ENCODE peak calls at places on chromosome 1, in five cellular contexts. B is PC-3, K is NCI-H1105, V is posterior cingulate gyrus, X is stomach. M is an unnamed sample.

GRCh38 chr1:63082754-63083153 is 239.6 kb upstream of the FOXD3 start:
- DNase-seq in B (no peak), K (no peak), V (no peak), X (no peak), M (no peak)

GRCh38 chr1:51535006-51535592 is 16.0 kb upstream of the EPS15 start:
- DNase-seq in B (peak; percentile 81), K (peak; percentile 1), V (peak; percentile 68), X (peak; percentile 31), M (peak; percentile 76)

GRCh38 chr1:48202030-48202752 is 20.3 kb upstream of the SLC5A9 start:
- DNase-seq in B (peak; percentile 72), K (peak; percentile 51), V (peak; percentile 79), X (peak; percentile 74), M (peak; percentile 90)

GRCh38 chr1:170670751-170671628 is 7.1 kb downstream of the PRRX1 start:
- DNase-seq in B (no peak), K (no peak), V (peak; percentile 55), X (no peak), M (no peak)

GRCh38 chr1:184755226-184756065 is 788 bp upstream of the EDEM3 start:
- DNase-seq in B (peak; percentile 57), K (no peak), V (no peak), X (no peak), M (peak; percentile 73)

GRCh38 chr1:154881820-154882535 is 11.9 kb upstream of the KCNN3 start:
- DNase-seq in B (no peak), K (no peak), V (no peak), X (no peak), M (no peak)

GRCh38 chr1:55063562-55063942 is 24.2 kb downstream of the PCSK9 start:
- DNase-seq in B (no peak), K (no peak), V (no peak), X (no peak), M (no peak)

GRCh38 chr1:54580856-54581550 is 33.0 kb downstream of the ACOT11 start:
- DNase-seq in B (no peak), K (no peak), V (no peak), X (no peak), M (no peak)

GRCh38 chr1:8712413-8713229 is 104.8 kb downstream of the RERE start:
- DNase-seq in B (peak; percentile 88), K (peak; percentile 70), V (no peak), X (no peak), M (peak; percentile 90)

GRCh38 chr1:157195521-157196244 is 57.5 kb upstream of the ETV3 start:
- DNase-seq in B (no peak), K (no peak), V (no peak), X (no peak), M (no peak)

GRCh38 chr1:52919051-52919719 is 2.4 kb downstream of the ECHDC2 start:
- DNase-seq in B (peak; percentile 73), K (no peak), V (no peak), X (no peak), M (peak; percentile 25)

GRCh38 chr1:55050283-55050682 is 10.9 kb downstream of the PCSK9 start:
- DNase-seq in B (no peak), K (no peak), V (no peak), X (no peak), M (no peak)

GRCh38 chr1:236052227-236052993 is 12.5 kb downstream of the NID1 start:
- DNase-seq in B (no peak), K (no peak), V (no peak), X (no peak), M (no peak)